ENCODE peak calls at places on chromosomes 13 and 19, in four cellular contexts. M is K562, D is H1, B is HepG2. F is an unnamed sample.

GRCh38 chr13:71320452-71320851 is 546.6 kb downstream of the DACH1 start:
- DNase-seq in M (no peak), D (no peak), B (peak; percentile 24), F (no peak)

GRCh38 chr13:46605824-46606554 is 53.0 kb downstream of the LRCH1 start:
- DNase-seq in M (no peak), D (no peak), B (no peak), F (no peak)

GRCh38 chr19:8396563-8397203 is 6.5 kb downstream of the RAB11B start:
- DNase-seq in M (peak; percentile 87), D (no peak), B (peak; percentile 35), F (no peak)

GRCh38 chr13:49502954-49503353 is 7.2 kb downstream of the PHF11 start:
- DNase-seq in M (no peak), D (no peak), B (no peak), F (no peak)

GRCh38 chr19:9456018-9456689 is 20.8 kb upstream of the ZNF266 start:
- DNase-seq in M (no peak), D (no peak), B (no peak), F (no peak)

GRCh38 chr13:29746167-29746677 is 104.2 kb downstream of the UBL3 start:
- DNase-seq in M (no peak), D (no peak), B (no peak), F (no peak)

GRCh38 chr13:20991741-20992520 is 69.5 kb downstream of the LATS2 start:
- DNase-seq in M (no peak), D (no peak), B (no peak), F (no peak)

GRCh38 chr13:105343134-105343806 is 1192.2 kb downstream of the EFNB2 start:
- DNase-seq in M (no peak), D (no peak), B (no peak), F (no peak)

GRCh38 chr13:109668433-109669233 is 117.8 kb downstream of the IRS2 start:
- DNase-seq in M (no peak), D (no peak), B (no peak), F (no peak)

GRCh38 chr13:94784066-94784465 is 71.7 kb upstream of the SOX21 start:
- DNase-seq in M (no peak), D (no peak), B (no peak), F (no peak)

GRCh38 chr19:34256835-34257558 is 2.6 kb downstream of the GARRE1 start:
- DNase-seq in M (no peak), D (no peak), B (no peak), F (no peak)

GRCh38 chr13:43830481-43830873 is 43.7 kb upstream of the ENOX1 start:
- DNase-seq in M (no peak), D (no peak), B (no peak), F (no peak)

GRCh38 chr19:12647490-12648071 is 19.0 kb downstream of the MAN2B1 start:
- DNase-seq in M (peak; percentile 94), D (peak; percentile 80), B (no peak), F (no peak)

GRCh38 chr19:55461974-55462628 is 659 bp upstream of the ISOC2 start:
- DNase-seq in M (peak; percentile 75), D (no peak), B (peak; percentile 50), F (no peak)

GRCh38 chr13:113930711-113931637 is 42.9 kb downstream of the C13orf46 start:
- DNase-seq in M (no peak), D (no peak), B (no peak), F (no peak)

GRCh38 chr13:80012281-80012680 is 328.6 kb downstream of the SPRY2 start:
- DNase-seq in M (no peak), D (no peak), B (no peak), F (no peak)

GRCh38 chr13:74423434-74423833 is 289.2 kb upstream of the KLF12 start:
- DNase-seq in M (no peak), D (no peak), B (no peak), F (no peak)

GRCh38 chr13:50969691-50970090 is 60.1 kb downstream of the RNASEH2B start:
- DNase-seq in M (no peak), D (no peak), B (peak; percentile 11), F (no peak)

GRCh38 chr19:38658462-38659306 is 11.2 kb downstream of the ACTN4 start:
- DNase-seq in M (no peak), D (no peak), B (peak; percentile 95), F (peak; percentile 83)

GRCh38 chr19:23409392-23410048 is 14.2 kb upstream of the ZNF91 start:
- DNase-seq in M (no peak), D (no peak), B (no peak), F (no peak)

GRCh38 chr19:55474269-55475265 is 1.9 kb upstream of the ZNF628 start:
- DNase-seq in M (no peak), D (no peak), B (no peak), F (no peak)

GRCh38 chr13:104816716-104817115 is 1718.7 kb downstream of the EFNB2 start:
- DNase-seq in M (no peak), D (no peak), B (no peak), F (no peak)

GRCh38 chr13:31556376-31556775 is 182.9 kb upstream of the RXFP2 start:
- DNase-seq in M (no peak), D (no peak), B (no peak), F (no peak)
- TF ChIP-seq SP1 in M (no peak), D (no peak), B (no peak), F (no peak)

GRCh38 chr19:43966079-43966694 is 15.2 kb downstream of the ZNF221 start:
- DNase-seq in M (no peak), D (no peak), B (no peak), F (no peak)
- TF ChIP-seq SIN3A in M (no peak), D (no peak), B (no peak), F (no peak)

DNA sequence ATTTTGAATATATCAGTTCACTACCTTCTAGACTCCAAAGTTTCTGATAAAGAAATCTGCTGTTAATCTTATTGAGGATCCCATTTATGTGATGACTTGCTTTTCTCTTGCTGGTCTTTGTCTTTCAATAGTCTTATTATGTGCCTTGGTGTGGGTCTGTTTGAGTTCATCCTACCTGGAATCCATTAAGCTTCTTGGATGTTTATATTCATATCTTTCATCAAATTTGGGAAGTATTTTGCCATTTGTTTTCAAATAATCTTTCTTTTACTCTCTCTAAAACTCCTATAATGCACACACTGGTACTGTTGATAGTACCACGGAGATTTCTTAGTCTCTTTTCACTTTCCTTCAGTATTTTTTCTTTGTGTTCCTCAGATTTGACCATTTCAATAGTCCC is 24.2 kb upstream of the COG6 start:
- DNase-seq in M (no peak), D (no peak), B (no peak), F (no peak)
- TF ChIP-seq FOSL1 in M (no peak), D (no peak), B (no peak), F (no peak)

GRCh38 chr13:37870895-37871550 is 1.5 kb upstream of the TRPC4 start:
- DNase-seq in M (no peak), D (no peak), B (no peak), F (no peak)
- TF ChIP-seq SP1 in M (no peak), D (no peak), B (no peak), F (no peak)

GRCh38 chr19:15875075-15875474 is 22.8 kb downstream of the CYP4F2 start:
- DNase-seq in M (no peak), D (no peak), B (no peak), F (no peak)
- TF ChIP-seq SIN3A in M (no peak), D (no peak), B (no peak), F (no peak)

DNA sequence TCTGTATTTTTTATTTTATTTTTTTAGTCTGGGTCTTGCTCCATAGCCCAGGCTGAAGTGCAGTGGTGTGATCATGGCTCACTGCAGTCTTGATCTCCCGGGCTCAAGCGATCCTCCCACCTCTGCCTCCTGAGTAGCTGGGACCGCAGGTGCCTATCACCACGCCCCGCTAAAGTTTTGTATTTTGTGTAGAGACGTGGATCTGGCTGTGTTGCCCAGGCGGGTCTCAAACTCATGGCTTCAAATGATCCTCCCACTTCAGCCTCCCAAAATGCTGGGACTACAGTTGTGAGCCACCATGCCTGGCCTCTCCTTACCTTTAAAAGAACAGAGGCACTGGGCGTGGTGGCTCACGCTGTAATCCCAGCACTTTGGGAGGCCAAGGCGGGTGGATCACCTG is 4.2 kb upstream of the MAG start:
- DNase-seq in M (no peak), D (no peak), B (no peak), F (no peak)
- TF ChIP-seq FOSL1 in M (no peak), D (no peak), B (no peak), F (no peak)

GRCh38 chr19:1566392-1567115 is 1.6 kb downstream of the MEX3D start:
- DNase-seq in M (peak; percentile 65), D (peak; percentile 39), B (peak; percentile 40), F (no peak)
- TF ChIP-seq SP1 in M (no peak), D (no peak), B (no peak), F (no peak)

DNA sequence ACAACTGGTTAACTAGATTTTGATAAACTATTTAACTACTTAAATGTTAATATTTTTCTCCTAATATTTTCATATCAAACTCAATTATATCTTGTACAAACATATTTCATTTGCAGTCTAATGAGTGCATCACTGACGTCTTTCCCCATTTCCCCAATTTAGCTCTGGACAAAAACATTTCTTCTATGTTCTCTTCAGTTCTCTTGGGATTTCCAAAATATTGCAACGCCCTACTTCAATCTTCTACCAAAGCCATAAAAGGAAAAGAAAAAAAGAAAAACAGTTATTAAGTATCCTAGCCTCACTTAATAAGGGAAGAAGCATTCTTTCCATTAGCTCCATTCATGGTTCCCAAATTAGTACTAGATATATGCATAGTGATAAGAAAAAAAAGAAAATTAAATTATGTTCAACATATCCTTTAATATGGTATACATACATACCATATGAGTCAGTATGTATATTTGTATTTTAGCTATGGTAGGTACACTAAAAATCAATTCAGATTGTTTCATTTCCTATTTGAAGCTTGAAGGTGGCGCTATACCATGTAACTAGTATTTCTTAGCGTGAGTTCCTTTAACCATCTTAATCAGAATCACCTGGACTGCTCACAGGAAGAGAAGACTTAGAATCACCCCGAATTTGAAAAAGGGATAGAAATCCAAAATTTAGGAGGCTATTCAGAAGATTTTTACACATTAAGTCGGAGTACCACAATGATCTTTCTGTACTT is 9.9 kb downstream of the FBXL3 start:
- DNase-seq in M (no peak), D (no peak), B (no peak), F (no peak)
- TF ChIP-seq SIN3A in M (no peak), D (no peak), B (no peak), F (no peak)

F was measured in HCT116.